ENCODE peak calls at places on chromosomes 5 and 9, in ten cellular contexts. W is amniotic stem cell; T is RPMI8226; M is HEK293T; J is HuH-7.5; S is right cardiac atrium; A is iPS-NIHi11; C is activated T-cell treated with anti-CD3 and anti-CD28 coated beads, Interleukin-2, amount 50 U/mL, for 4 hours; E is EH; F is T-helper 1 cell. H is an unnamed sample.

GRCh38 chr5:170306381-170306790 is 8.8 kb upstream of the LCP2 start:
- DNase-seq in A (no peak), S (peak; percentile 87), J (no peak), T (no peak), E (peak; percentile 7), C (no peak), M (peak; percentile 31), F (no peak), W (no peak), H (no peak)

GRCh38 chr5:30324083-30324482 is 869.4 kb upstream of the CDH6 start:
- DNase-seq in E (no peak), M (no peak), W (no peak), C (no peak), A (no peak), F (no peak), J (no peak), S (no peak), T (no peak), H (no peak)

GRCh38 chr5:178403351-178403750 is 170.7 kb upstream of the PHYKPL start:
- DNase-seq in C (no peak), S (no peak), T (no peak), J (no peak), W (no peak), A (no peak), M (no peak), E (no peak), F (no peak), H (no peak)

GRCh38 chr9:91421022-91421765 is 2.4 kb downstream of the NFIL3 start:
- DNase-seq in A (peak; percentile 62), S (peak; percentile 72), C (no peak), T (no peak), J (peak; percentile 64), M (peak; percentile 52), E (peak; percentile 43), F (no peak), W (no peak), H (no peak)

GRCh38 chr5:172177232-172177631 is 10.8 kb downstream of the STK10 start:
- DNase-seq in W (no peak), T (no peak), M (no peak), S (no peak), C (no peak), E (no peak), J (no peak), A (no peak), F (no peak), H (no peak)

GRCh38 chr5:65062684-65063083 is 294.0 kb downstream of the CWC27 start:
- DNase-seq in J (no peak), F (no peak), C (no peak), W (peak; percentile 75), T (no peak), A (no peak), E (peak; percentile 92), S (peak; percentile 76), M (no peak), H (no peak)

GRCh38 chr5:58759745-58760144 is 176.9 kb downstream of the RAB3C start:
- DNase-seq in A (no peak), S (no peak), F (peak; percentile 54), J (no peak), E (no peak), M (no peak), T (peak; percentile 25), W (no peak), C (no peak), H (no peak)

GRCh38 chr9:85858351-85858750 is 82.6 kb upstream of the NAA35 start:
- DNase-seq in C (no peak), F (no peak), J (no peak), W (no peak), A (no peak), M (no peak), T (no peak), E (no peak), S (no peak), H (no peak)

GRCh38 chr9:97502222-97502983 is 937 bp downstream of the TMOD1 start:
- DNase-seq in W (no peak), C (no peak), S (peak; percentile 68), T (peak; percentile 7), F (peak; percentile 3), J (peak; percentile 46), M (no peak), E (no peak), A (peak; percentile 58), H (no peak)

GRCh38 chr5:37495210-37495609 is 116.1 kb downstream of the WDR70 start:
- DNase-seq in A (no peak), S (no peak), M (no peak), W (no peak), T (no peak), E (peak; percentile 65), C (no peak), F (no peak), J (no peak), H (no peak)

GRCh38 chr5:159353661-159354252 is 23.5 kb upstream of the IL12B start:
- DNase-seq in A (no peak), F (no peak), W (no peak), M (no peak), C (no peak), S (no peak), J (no peak), E (peak; percentile 15), T (no peak), H (no peak)